ENCODE peak calls at places on chromosome 17, in seven cellular contexts. I is heart left ventricle, J is fibroblast of lung, A is keratinocyte, P is GM23338, M is AG04450, T is A673. S is an unnamed sample. For H3K27me3, the result is how much of the 10 kb centered on the place peaks cover.

GRCh38 chr17:45319239-45319703 is 2.5 kb upstream of the MAP3K14 start:
- DNase-seq in I (no peak), J (peak), A (no peak), P (no peak), M (no peak), T (no peak), S (peak)

GRCh38 chr17:16911141-16911937 is 60.6 kb downstream of the TNFRSF13B start:
- DNase-seq in I (peak), J (no peak), A (no peak), P (no peak), M (no peak), T (no peak), S (no peak)

GRCh38 chr17:58576679-58577367 is 62.4 kb upstream of the MTMR4 start:
- DNase-seq in I (no peak), J (no peak), A (peak), P (no peak), M (no peak), T (no peak), S (peak)

GRCh38 chr17:45019177-45019711 is 32.2 kb downstream of the DCAKD start:
- DNase-seq in I (peak), J (peak), A (no peak), P (peak), M (no peak), T (peak), S (no peak)

GRCh38 chr17:900336-900735 is 79.2 kb downstream of the NXN start:
- DNase-seq in I (no peak), J (no peak), A (no peak), P (no peak), M (no peak), T (no peak), S (no peak)

GRCh38 chr17:82892869-82893565 is 53.2 kb upstream of the ZNF750 start:
- DNase-seq in I (peak), J (peak), A (no peak), P (no peak), M (no peak), T (no peak), S (no peak)

GRCh38 chr17:896439-896838 is 83.1 kb downstream of the NXN start:
- DNase-seq in I (no peak), J (peak), A (no peak), P (no peak), M (no peak), T (no peak), S (no peak)

GRCh38 chr17:81221842-81222619 is 734 bp downstream of the CEP131 start:
- DNase-seq in I (no peak), J (no peak), A (no peak), P (no peak), M (no peak), T (no peak), S (no peak)

GRCh38 chr17:7703584-7704574 is 1.1 kb upstream of the EFNB3 start:
- DNase-seq in I (peak), J (peak), A (no peak), P (peak), M (no peak), T (peak), S (peak)

GRCh38 chr17:50459756-50460155 is 8.9 kb downstream of the CHAD start:
- DNase-seq in I (no peak), J (no peak), A (no peak), P (no peak), M (no peak), T (no peak), S (no peak)

GRCh38 chr17:79020631-79021301 is 3.2 kb upstream of the C1QTNF1 start:
- DNase-seq in I (no peak), J (no peak), A (no peak), P (no peak), M (no peak), T (no peak), S (peak)

GRCh38 chr17:10041916-10042588 is 137.0 kb upstream of the RCVRN start:
- DNase-seq in I (no peak), J (no peak), A (no peak), P (no peak), M (no peak), T (no peak), S (no peak)

GRCh38 chr17:70089513-70090148 is 14.6 kb downstream of the KCNJ16 start:
- DNase-seq in I (no peak), J (no peak), A (no peak), P (no peak), M (no peak), T (no peak), S (no peak)

GRCh38 chr17:69084911-69085310 is 24.2 kb upstream of the ABCA9 start:
- DNase-seq in I (no peak), J (no peak), A (no peak), P (peak), M (no peak), T (no peak), S (peak)

GRCh38 chr17:36849871-36850348 is 87.4 kb upstream of the LHX1 start:
- DNase-seq in I (no peak), J (peak), A (no peak), P (no peak), M (no peak), T (peak), S (peak)

GRCh38 chr17:77691216-77692085 is 267.1 kb upstream of the TNRC6C start:
- DNase-seq in I (no peak), J (no peak), A (no peak), P (no peak), M (no peak), T (no peak), S (no peak)

GRCh38 chr17:70947636-70948565 is 778.6 kb downstream of the KCNJ2 start:
- DNase-seq in I (no peak), J (no peak), A (no peak), P (no peak), M (no peak), T (no peak), S (no peak)

GRCh38 chr17:27157898-27158297 is 136.0 kb upstream of the WSB1 start:
- DNase-seq in I (no peak), J (no peak), A (no peak), P (no peak), M (no peak), T (no peak), S (no peak)

GRCh38 chr17:79960788-79961522 is 74.7 kb downstream of the TBC1D16 start:
- DNase-seq in I (no peak), J (no peak), A (no peak), P (no peak), M (no peak), T (peak), S (peak)

GRCh38 chr17:72282439-72283029 is 161.7 kb downstream of the SOX9 start:
- DNase-seq in I (no peak), J (no peak), A (no peak), P (no peak), M (no peak), T (no peak), S (no peak)

GRCh38 chr17:2101448-2102257 is 46.8 kb downstream of the HIC1 start:
- DNase-seq in I (no peak), J (no peak), A (no peak), P (no peak), M (no peak), T (no peak), S (peak)

GRCh38 chr17:49260011-49260921 is 29.7 kb upstream of the PHOSPHO1 start:
- DNase-seq in I (peak), J (peak), A (peak), P (peak), M (peak), T (peak), S (peak)

GRCh38 chr17:17831208-17832039 is 5.4 kb downstream of the SREBF1 start:
- DNase-seq in I (no peak), J (no peak), A (no peak), P (no peak), M (no peak), T (no peak), S (no peak)

GRCh38 chr17:62808576-62808970 is 459 bp upstream of the MARCHF10 start:
- DNase-seq in I (no peak), J (no peak), A (no peak), P (peak), M (no peak), T (no peak), S (no peak)

GRCh38 chr17:13626703-13627102 is 25.0 kb upstream of the HS3ST3A1 start:
- DNase-seq in I (no peak), J (peak), A (no peak), P (no peak), M (peak), T (no peak), S (peak)

GRCh38 chr17:77884967-77885641 is 73.4 kb upstream of the TNRC6C start:
- DNase-seq in I (no peak), J (no peak), A (no peak), P (no peak), M (no peak), T (no peak), S (no peak)

GRCh38 chr17:7882629-7883028 is 6.0 kb upstream of the CHD3 start:
- DNase-seq in I (no peak), J (peak), A (no peak), P (no peak), M (no peak), T (no peak), S (no peak)

DNA sequence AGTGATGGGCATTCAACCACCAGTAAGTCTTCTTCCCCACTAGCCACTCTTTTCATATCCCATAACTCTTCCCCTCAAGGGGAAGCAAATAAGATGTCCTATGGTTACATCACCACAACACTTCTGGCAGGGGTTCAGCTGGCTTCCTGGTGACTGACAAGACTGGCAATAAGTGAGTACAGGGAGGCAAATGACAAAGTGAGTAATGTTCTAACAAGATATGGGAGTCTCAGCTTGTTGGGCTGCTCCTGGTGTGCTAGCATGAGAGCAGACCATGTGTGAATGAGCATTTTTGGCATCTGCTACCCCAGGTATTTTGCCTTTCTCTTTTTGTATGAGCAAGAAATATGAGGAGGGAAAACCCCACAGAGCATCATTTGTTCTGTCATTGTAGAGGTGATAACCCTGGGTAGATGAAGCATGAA is 9.9 kb downstream of the TMIGD1 start:
- DNase-seq in I (no peak), J (peak), A (no peak), P (no peak), M (no peak), T (peak), S (peak)
- H3K4me3 ChIP-seq in I (no peak), J (no peak), A (no peak), P (no peak), M (no peak), T (no peak), S (no peak)

GRCh38 chr17:11492511-11492910 is 105.8 kb upstream of the DNAH9 start:
- DNase-seq in I (no peak), J (no peak), A (no peak), P (no peak), M (no peak), T (no peak), S (no peak)

GRCh38 chr17:11488407-11488806 is 109.9 kb upstream of the DNAH9 start:
- DNase-seq in I (no peak), J (no peak), A (no peak), P (no peak), M (no peak), T (no peak), S (no peak)

GRCh38 chr17:11486726-11487310 is 111.5 kb upstream of the DNAH9 start:
- DNase-seq in I (no peak), J (no peak), A (no peak), P (no peak), M (no peak), T (peak), S (no peak)

GRCh38 chr17:11487469-11487868 is 110.8 kb upstream of the DNAH9 start:
- DNase-seq in I (no peak), J (no peak), A (no peak), P (no peak), M (no peak), T (peak), S (no peak)

GRCh38 chr17:11490171-11490760 is 108.0 kb upstream of the DNAH9 start:
- DNase-seq in I (no peak), J (no peak), A (no peak), P (no peak), M (no peak), T (no peak), S (no peak)
- H3K27me3 ChIP-seq in I (under half), J (under half), A (under half), P (under half), M (under half), T (under half), S (under half)

DNA sequence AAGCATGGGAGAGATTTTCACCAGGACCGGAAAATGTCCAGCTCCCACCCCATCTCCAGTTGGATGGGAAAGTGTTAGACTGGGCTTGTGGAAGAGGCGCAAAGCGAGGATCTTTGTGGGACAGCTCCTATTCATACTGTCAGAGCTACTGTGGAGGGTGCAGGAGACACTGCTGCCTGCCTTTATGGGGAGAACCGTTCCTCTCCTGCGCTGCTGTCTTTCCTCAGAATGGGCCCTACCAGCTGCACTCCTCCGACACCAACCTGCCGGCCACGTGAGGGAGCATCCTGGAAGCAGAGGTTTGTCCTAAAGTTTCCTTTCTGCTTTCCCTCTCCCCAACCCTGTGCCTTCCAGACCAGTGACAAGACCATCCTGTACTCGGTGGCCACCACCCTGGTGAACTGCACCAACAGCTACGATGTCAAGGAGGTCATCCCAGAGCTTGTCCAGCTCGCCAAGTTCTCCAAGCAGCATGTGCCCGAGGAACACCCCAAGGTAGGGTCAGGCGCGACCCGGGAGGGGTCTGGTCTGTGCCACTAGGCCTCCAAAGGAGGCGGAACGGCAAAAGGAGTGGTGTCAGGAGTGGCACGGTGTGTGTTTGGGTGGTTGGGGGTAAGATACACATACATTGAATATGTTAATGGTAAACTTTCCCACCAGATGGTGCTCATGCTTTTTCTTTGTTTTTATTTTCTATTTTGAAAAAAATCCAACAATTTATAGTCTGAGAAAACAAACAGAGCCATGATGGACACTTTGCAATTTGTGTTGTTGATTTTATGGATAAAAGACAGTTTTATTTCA is 23.0 kb downstream of the SLC35G3 start:
- DNase-seq in I (no peak), J (peak), A (no peak), P (no peak), M (no peak), T (peak), S (peak)
- TF ChIP-seq CTCF in I (peak), J (peak), A (peak), P (peak), M (peak), T (peak), S (no peak)

GRCh38 chr17:41049110-41049509 is 2.0 kb upstream of the KRTAP2-1 start:
- DNase-seq in I (no peak), J (no peak), A (no peak), P (no peak), M (no peak), T (no peak), S (no peak)
- H3K4me3 ChIP-seq in I (no peak), J (no peak), A (no peak), P (no peak), M (no peak), T (no peak), S (no peak)

DNA sequence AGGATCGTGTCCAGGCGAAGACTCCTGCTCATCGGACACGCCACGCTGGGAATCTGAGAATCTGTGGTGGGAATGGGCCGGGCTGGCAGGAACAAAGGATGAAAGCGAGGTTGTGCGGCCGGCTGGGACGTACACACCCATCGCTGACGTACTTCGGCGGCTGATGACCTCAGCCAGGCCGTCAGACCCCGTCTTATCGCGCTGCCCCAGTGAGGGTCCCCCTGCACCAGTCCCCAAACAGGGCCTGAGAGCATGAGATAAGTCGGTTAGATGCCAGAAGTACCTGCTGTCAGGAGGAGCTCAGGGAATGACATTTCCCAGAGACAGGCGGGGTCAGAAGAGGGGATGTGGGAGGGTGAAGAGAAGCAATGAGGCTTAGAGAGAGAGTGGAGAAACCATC is 16.0 kb upstream of the SP6 start:
- DNase-seq in I (no peak), J (peak), A (no peak), P (no peak), M (no peak), T (no peak), S (peak)
- H3K27me3 ChIP-seq in I (under half), J (under half), A (under half), P (under half), M (under half), T (under half), S (under half)

GRCh38 chr17:76452646-76453430 is at the start of gene UBE2O:
- DNase-seq in I (peak), J (peak), A (peak), P (peak), M (no peak), T (peak), S (peak)
- TF ChIP-seq CTCF in I (peak), J (peak), A (peak), P (peak), M (peak), T (peak), S (peak)

DNA sequence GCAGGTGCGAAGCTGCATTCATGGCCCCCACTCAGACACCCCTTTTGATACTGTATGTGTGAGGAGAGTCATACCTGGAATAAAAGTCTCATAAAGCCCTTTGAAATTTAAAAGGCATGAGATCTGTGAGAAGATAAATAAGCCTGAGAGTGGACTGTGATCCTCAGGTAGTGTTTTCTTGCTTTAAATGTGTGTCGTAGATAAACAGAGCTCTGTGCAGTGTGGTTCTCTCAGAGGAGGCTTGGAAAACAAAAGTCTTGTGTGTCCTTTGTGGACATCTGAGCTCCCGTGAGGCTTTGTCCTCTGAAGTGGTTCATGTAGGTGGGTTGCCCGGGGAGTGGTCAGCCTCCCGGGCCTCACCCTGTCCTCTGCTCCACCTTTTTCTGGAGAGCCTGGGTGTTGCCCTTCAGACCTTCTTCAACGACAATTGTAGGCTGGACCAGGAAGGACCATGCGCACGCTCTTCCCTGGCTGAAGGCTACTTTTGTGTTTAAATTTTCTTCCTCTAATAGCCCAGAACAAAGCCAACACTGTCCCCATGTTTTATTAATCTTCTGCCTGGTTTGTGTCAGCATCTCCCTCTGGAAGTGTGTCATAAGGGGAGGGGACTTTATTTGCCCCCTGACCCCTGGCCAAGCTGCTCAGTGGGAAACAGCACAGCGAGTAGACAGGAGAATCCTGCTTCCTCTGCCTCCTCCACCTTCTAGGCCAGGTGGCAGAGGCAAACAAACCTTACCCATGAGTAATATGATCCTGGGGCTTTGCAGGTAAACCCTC is 151.2 kb downstream of the MSI2 start:
- DNase-seq in I (no peak), J (no peak), A (no peak), P (peak), M (no peak), T (no peak), S (peak)
- H3K4me3 ChIP-seq in I (no peak), J (no peak), A (no peak), P (no peak), M (no peak), T (no peak), S (no peak)

GRCh38 chr17:43754947-43755346 is 3.6 kb downstream of the SOST start:
- DNase-seq in I (no peak), J (no peak), A (no peak), P (no peak), M (no peak), T (no peak), S (no peak)

GRCh38 chr17:43755389-43755875 is 3.2 kb downstream of the SOST start:
- DNase-seq in I (no peak), J (peak), A (no peak), P (peak), M (no peak), T (peak), S (no peak)

GRCh38 chr17:43756176-43756575 is 2.4 kb downstream of the SOST start:
- DNase-seq in I (no peak), J (no peak), A (no peak), P (no peak), M (no peak), T (no peak), S (no peak)

GRCh38 chr17:43750154-43750553 is 8.4 kb downstream of the SOST start:
- DNase-seq in I (no peak), J (no peak), A (no peak), P (no peak), M (no peak), T (no peak), S (peak)

GRCh38 chr17:43753488-43754129 is 5.0 kb downstream of the SOST start:
- DNase-seq in I (no peak), J (no peak), A (no peak), P (no peak), M (no peak), T (no peak), S (peak)
- H3K27me3 ChIP-seq in I (under half), J (under half), A (under half), P (under half), M (under half), T (under half), S (under half)

DNA sequence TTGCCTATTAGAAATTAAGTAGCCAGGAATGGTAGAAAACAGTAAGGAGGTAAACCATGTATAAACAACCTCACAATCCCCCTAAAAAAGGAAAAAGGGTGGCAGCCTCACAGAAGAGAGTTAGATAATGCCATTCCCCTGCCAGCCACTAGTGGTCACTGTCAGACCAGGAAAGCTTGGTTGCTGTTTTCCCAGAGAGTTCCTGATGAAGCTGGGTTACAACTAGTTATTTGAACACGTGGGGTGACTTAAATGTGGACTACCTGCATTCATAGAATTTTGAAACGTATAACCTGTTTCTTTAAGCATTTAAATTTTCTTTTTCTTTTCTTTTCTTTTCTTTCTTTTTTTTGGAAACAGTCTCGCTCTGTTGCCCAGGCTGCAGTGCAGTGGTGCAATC is 5.8 kb downstream of the GPRC5C start:
- DNase-seq in I (no peak), J (no peak), A (no peak), P (peak), M (no peak), T (no peak), S (no peak)
- TF ChIP-seq CTCF in I (peak), J (no peak), A (peak), P (peak), M (peak), T (peak), S (peak)

S was measured in bronchial epithelial cell.